ENCODE peak calls at places on chromosomes 2 and 18, in eight cellular contexts. One of them, this sample, is unnamed.
A peak's percentile ranks its signal among the peaks of the same experiment; 100 is the strongest.

GRCh38 chr2:168053676-168054075 is 193.7 kb downstream of the STK39 start:
- DNase-seq in HFFc6: no peak
- DNase-seq in fibroblast of pulmonary artery: no peak
- DNase-seq in adrenal gland: no peak
- DNase-seq in left lobe of liver: no peak
- DNase-seq in choroid plexus epithelial cell: no peak
- DNase-seq in RKO: no peak
- DNase-seq in NCI-H1930: no peak
- DNase-seq in this sample: no peak

GRCh38 chr18:51437280-51438271 is 240.1 kb upstream of the MEX3C start:
- DNase-seq in HFFc6: no peak
- DNase-seq in fibroblast of pulmonary artery: peak; percentile 58
- DNase-seq in adrenal gland: no peak
- DNase-seq in left lobe of liver: no peak
- DNase-seq in choroid plexus epithelial cell: no peak
- DNase-seq in RKO: peak; percentile 8
- DNase-seq in NCI-H1930: no peak
- DNase-seq in this sample: no peak

GRCh38 chr2:53515435-53516332 is 251.9 kb upstream of the CHAC2 start:
- DNase-seq in HFFc6: no peak
- DNase-seq in fibroblast of pulmonary artery: peak; percentile 76
- DNase-seq in adrenal gland: no peak
- DNase-seq in left lobe of liver: no peak
- DNase-seq in choroid plexus epithelial cell: no peak
- DNase-seq in RKO: no peak
- DNase-seq in NCI-H1930: peak; percentile 25
- DNase-seq in this sample: no peak

GRCh38 chr2:208358758-208359631 is 47.6 kb upstream of the PTH2R start:
- DNase-seq in HFFc6: no peak
- DNase-seq in fibroblast of pulmonary artery: peak; percentile 34
- DNase-seq in adrenal gland: no peak
- DNase-seq in left lobe of liver: peak; percentile 50
- DNase-seq in choroid plexus epithelial cell: peak; percentile 40
- DNase-seq in RKO: no peak
- DNase-seq in NCI-H1930: no peak
- DNase-seq in this sample: no peak

GRCh38 chr2:189798312-189799029 is 14.2 kb downstream of the PMS1 start:
- DNase-seq in HFFc6: peak; percentile 64
- DNase-seq in fibroblast of pulmonary artery: peak; percentile 77
- DNase-seq in adrenal gland: no peak
- DNase-seq in left lobe of liver: no peak
- DNase-seq in choroid plexus epithelial cell: peak; percentile 83
- DNase-seq in RKO: peak; percentile 76
- DNase-seq in NCI-H1930: no peak
- DNase-seq in this sample: no peak

GRCh38 chr2:101466426-101466825 is 8.5 kb downstream of the RFX8 start:
- DNase-seq in HFFc6: no peak
- DNase-seq in fibroblast of pulmonary artery: no peak
- DNase-seq in adrenal gland: no peak
- DNase-seq in left lobe of liver: no peak
- DNase-seq in choroid plexus epithelial cell: no peak
- DNase-seq in RKO: no peak
- DNase-seq in NCI-H1930: no peak
- DNase-seq in this sample: no peak

GRCh38 chr2:176189666-176190641 is 1.5 kb downstream of the HOXD1 start:
- DNase-seq in HFFc6: no peak
- DNase-seq in fibroblast of pulmonary artery: no peak
- DNase-seq in adrenal gland: no peak
- DNase-seq in left lobe of liver: no peak
- DNase-seq in choroid plexus epithelial cell: no peak
- DNase-seq in RKO: no peak
- DNase-seq in NCI-H1930: no peak
- DNase-seq in this sample: no peak

GRCh38 chr2:113760400-113760799 is 4.0 kb upstream of the SLC35F5 start:
- DNase-seq in HFFc6: peak; percentile 85
- DNase-seq in fibroblast of pulmonary artery: peak; percentile 90
- DNase-seq in adrenal gland: no peak
- DNase-seq in left lobe of liver: no peak
- DNase-seq in choroid plexus epithelial cell: peak; percentile 88
- DNase-seq in RKO: no peak
- DNase-seq in NCI-H1930: no peak
- DNase-seq in this sample: no peak

GRCh38 chr2:217977840-217978535 is 24.8 kb downstream of the TNS1 start:
- DNase-seq in HFFc6: no peak
- DNase-seq in fibroblast of pulmonary artery: no peak
- DNase-seq in adrenal gland: peak; percentile 19
- DNase-seq in left lobe of liver: no peak
- DNase-seq in choroid plexus epithelial cell: no peak
- DNase-seq in RKO: no peak
- DNase-seq in NCI-H1930: no peak
- DNase-seq in this sample: no peak

GRCh38 chr2:29347774-29348465 is 232.7 kb downstream of the CLIP4 start:
- DNase-seq in HFFc6: no peak
- DNase-seq in fibroblast of pulmonary artery: no peak
- DNase-seq in adrenal gland: no peak
- DNase-seq in left lobe of liver: no peak
- DNase-seq in choroid plexus epithelial cell: no peak
- DNase-seq in RKO: no peak
- DNase-seq in NCI-H1930: no peak
- DNase-seq in this sample: no peak

GRCh38 chr2:45826889-45827635 is 175.6 kb downstream of the PRKCE start:
- DNase-seq in HFFc6: peak; percentile 90
- DNase-seq in fibroblast of pulmonary artery: peak; percentile 76
- DNase-seq in adrenal gland: peak; percentile 51
- DNase-seq in left lobe of liver: no peak
- DNase-seq in choroid plexus epithelial cell: no peak
- DNase-seq in RKO: no peak
- DNase-seq in NCI-H1930: no peak
- DNase-seq in this sample: no peak

GRCh38 chr18:60020107-60020925 is 120.5 kb downstream of the PMAIP1 start:
- DNase-seq in HFFc6: no peak
- DNase-seq in fibroblast of pulmonary artery: no peak
- DNase-seq in adrenal gland: no peak
- DNase-seq in left lobe of liver: no peak
- DNase-seq in choroid plexus epithelial cell: peak; percentile 50
- DNase-seq in RKO: no peak
- DNase-seq in NCI-H1930: no peak
- DNase-seq in this sample: no peak

GRCh38 chr2:174835797-174836255 is 71.6 kb upstream of the CHRNA1 start:
- DNase-seq in HFFc6: peak; percentile 84
- DNase-seq in fibroblast of pulmonary artery: peak; percentile 92
- DNase-seq in adrenal gland: no peak
- DNase-seq in left lobe of liver: no peak
- DNase-seq in choroid plexus epithelial cell: peak; percentile 93
- DNase-seq in RKO: no peak
- DNase-seq in NCI-H1930: no peak
- DNase-seq in this sample: no peak

GRCh38 chr18:77016936-77017335 is 115.6 kb downstream of the MBP start:
- DNase-seq in HFFc6: no peak
- DNase-seq in fibroblast of pulmonary artery: no peak
- DNase-seq in adrenal gland: no peak
- DNase-seq in left lobe of liver: no peak
- DNase-seq in choroid plexus epithelial cell: no peak
- DNase-seq in RKO: no peak
- DNase-seq in NCI-H1930: no peak
- DNase-seq in this sample: no peak

GRCh38 chr2:74131901-74132300 is 15.8 kb downstream of the BOLA3 start:
- DNase-seq in HFFc6: no peak
- DNase-seq in fibroblast of pulmonary artery: no peak
- DNase-seq in adrenal gland: no peak
- DNase-seq in left lobe of liver: no peak
- DNase-seq in choroid plexus epithelial cell: no peak
- DNase-seq in RKO: no peak
- DNase-seq in NCI-H1930: no peak
- DNase-seq in this sample: no peak

GRCh38 chr2:217975626-217976025 is 27.2 kb downstream of the TNS1 start:
- DNase-seq in HFFc6: no peak
- DNase-seq in fibroblast of pulmonary artery: no peak
- DNase-seq in adrenal gland: peak; percentile 12
- DNase-seq in left lobe of liver: no peak
- DNase-seq in choroid plexus epithelial cell: no peak
- DNase-seq in RKO: no peak
- DNase-seq in NCI-H1930: no peak
- DNase-seq in this sample: no peak

GRCh38 chr2:28956890-28957289 is 24.2 kb upstream of the TOGARAM2 start:
- DNase-seq in HFFc6: peak; percentile 21
- DNase-seq in fibroblast of pulmonary artery: peak; percentile 58
- DNase-seq in adrenal gland: no peak
- DNase-seq in left lobe of liver: no peak
- DNase-seq in choroid plexus epithelial cell: peak; percentile 45
- DNase-seq in RKO: no peak
- DNase-seq in NCI-H1930: no peak
- DNase-seq in this sample: no peak

GRCh38 chr2:180980943-180981898 is 816 bp downstream of the UBE2E3 start:
- DNase-seq in HFFc6: peak; percentile 3
- DNase-seq in fibroblast of pulmonary artery: peak; percentile 46
- DNase-seq in adrenal gland: peak; percentile 30
- DNase-seq in left lobe of liver: peak; percentile 45
- DNase-seq in choroid plexus epithelial cell: peak; percentile 47
- DNase-seq in RKO: peak; percentile 67
- DNase-seq in NCI-H1930: no peak
- DNase-seq in this sample: no peak

GRCh38 chr2:12742891-12743290 is 26.2 kb downstream of the TRIB2 start:
- DNase-seq in HFFc6: no peak
- DNase-seq in fibroblast of pulmonary artery: no peak
- DNase-seq in adrenal gland: no peak
- DNase-seq in left lobe of liver: no peak
- DNase-seq in choroid plexus epithelial cell: peak; percentile 54
- DNase-seq in RKO: no peak
- DNase-seq in NCI-H1930: no peak
- DNase-seq in this sample: no peak

GRCh38 chr2:43318791-43319190 is 92.4 kb upstream of the ZFP36L2 start:
- DNase-seq in HFFc6: peak; percentile 62
- DNase-seq in fibroblast of pulmonary artery: peak; percentile 59
- DNase-seq in adrenal gland: no peak
- DNase-seq in left lobe of liver: no peak
- DNase-seq in choroid plexus epithelial cell: peak; percentile 68
- DNase-seq in RKO: no peak
- DNase-seq in NCI-H1930: no peak
- DNase-seq in this sample: no peak

GRCh38 chr18:59810183-59810582 is 89.6 kb upstream of the PMAIP1 start:
- DNase-seq in HFFc6: no peak
- DNase-seq in fibroblast of pulmonary artery: no peak
- DNase-seq in adrenal gland: no peak
- DNase-seq in left lobe of liver: no peak
- DNase-seq in choroid plexus epithelial cell: no peak
- DNase-seq in RKO: no peak
- DNase-seq in NCI-H1930: no peak
- DNase-seq in this sample: no peak

GRCh38 chr2:202051499-202052161 is 18.0 kb downstream of the FZD7 start:
- DNase-seq in HFFc6: no peak
- DNase-seq in fibroblast of pulmonary artery: peak; percentile 11
- DNase-seq in adrenal gland: no peak
- DNase-seq in left lobe of liver: no peak
- DNase-seq in choroid plexus epithelial cell: peak; percentile 30
- DNase-seq in RKO: no peak
- DNase-seq in NCI-H1930: no peak
- DNase-seq in this sample: no peak

GRCh38 chr2:197121255-197121654 is 189.3 kb downstream of the ANKRD44 start:
- DNase-seq in HFFc6: no peak
- DNase-seq in fibroblast of pulmonary artery: no peak
- DNase-seq in adrenal gland: no peak
- DNase-seq in left lobe of liver: no peak
- DNase-seq in choroid plexus epithelial cell: no peak
- DNase-seq in RKO: no peak
- DNase-seq in NCI-H1930: no peak
- DNase-seq in this sample: no peak

GRCh38 chr2:147696426-147696825 is 148.4 kb upstream of the ACVR2A start:
- DNase-seq in HFFc6: no peak
- DNase-seq in fibroblast of pulmonary artery: no peak
- DNase-seq in adrenal gland: no peak
- DNase-seq in left lobe of liver: no peak
- DNase-seq in choroid plexus epithelial cell: no peak
- DNase-seq in RKO: no peak
- DNase-seq in NCI-H1930: no peak
- DNase-seq in this sample: no peak

GRCh38 chr18:629303-630150 is 27.9 kb upstream of the TYMS start:
- DNase-seq in HFFc6: no peak
- DNase-seq in fibroblast of pulmonary artery: peak; percentile 23
- DNase-seq in adrenal gland: no peak
- DNase-seq in left lobe of liver: no peak
- DNase-seq in choroid plexus epithelial cell: no peak
- DNase-seq in RKO: no peak
- DNase-seq in NCI-H1930: no peak
- DNase-seq in this sample: no peak

GRCh38 chr2:128449226-128450061 is 130.8 kb upstream of the HS6ST1 start:
- DNase-seq in HFFc6: no peak
- DNase-seq in fibroblast of pulmonary artery: no peak
- DNase-seq in adrenal gland: peak; percentile 12
- DNase-seq in left lobe of liver: peak; percentile 42
- DNase-seq in choroid plexus epithelial cell: no peak
- DNase-seq in RKO: no peak
- DNase-seq in NCI-H1930: no peak
- DNase-seq in this sample: peak; percentile 60

GRCh38 chr2:10407432-10407831 is 40.7 kb downstream of the ODC1 start:
- DNase-seq in HFFc6: no peak
- DNase-seq in fibroblast of pulmonary artery: no peak
- DNase-seq in adrenal gland: no peak
- DNase-seq in left lobe of liver: no peak
- DNase-seq in choroid plexus epithelial cell: no peak
- DNase-seq in RKO: no peak
- DNase-seq in NCI-H1930: no peak
- DNase-seq in this sample: no peak

GRCh38 chr2:241803387-241804325 is 5.3 kb upstream of the NEU4 start:
- DNase-seq in HFFc6: no peak
- DNase-seq in fibroblast of pulmonary artery: peak; percentile 49
- DNase-seq in adrenal gland: peak; percentile 76
- DNase-seq in left lobe of liver: peak; percentile 62
- DNase-seq in choroid plexus epithelial cell: peak; percentile 60
- DNase-seq in RKO: no peak
- DNase-seq in NCI-H1930: peak; percentile 69
- DNase-seq in this sample: no peak

This sample was measured in type B pancreatic cell.